ENCODE peak calls at places on chromosomes 13 and 19, in seven cellular contexts. M, I, O, Q, K, D and J are unnamed samples.

GRCh38 chr13:63696055-63696454 is 2280.4 kb upstream of the PCDH20 start:
- DNase-seq in M (no peak), I (no peak), O (no peak), Q (no peak), K (no peak), D (no peak), J (no peak)

GRCh38 chr13:80399340-80400163 is 58.6 kb upstream of the SPRY2 start:
- DNase-seq in M (no peak), I (no peak), O (no peak), Q (no peak), K (no peak), D (no peak), J (no peak)

GRCh38 chr13:90365130-90365529 is 982.4 kb upstream of the MIR17HG start:
- DNase-seq in M (no peak), I (no peak), O (no peak), Q (no peak), K (no peak), D (no peak), J (no peak)

GRCh38 chr13:72132065-72132464 is 265.1 kb upstream of the DACH1 start:
- DNase-seq in M (no peak), I (no peak), O (no peak), Q (no peak), K (no peak), D (no peak), J (no peak)

GRCh38 chr13:75480691-75481175 is 1.2 kb downstream of the TBC1D4 start:
- DNase-seq in M (no peak), I (peak; percentile 58), O (no peak), Q (peak; percentile 86), K (no peak), D (peak; percentile 62), J (peak; percentile 51)

GRCh38 chr13:82654851-82655517 is 1227.3 kb downstream of the SLITRK1 start:
- DNase-seq in M (no peak), I (no peak), O (no peak), Q (peak; percentile 86), K (no peak), D (no peak), J (no peak)

GRCh38 chr19:19067276-19068072 is 3.7 kb downstream of the SLC25A42 start:
- DNase-seq in M (no peak), I (no peak), O (no peak), Q (peak; percentile 63), K (no peak), D (no peak), J (no peak)

GRCh38 chr19:3586707-3587346 is 1.5 kb downstream of the GIPC3 start:
- DNase-seq in M (no peak), I (no peak), O (no peak), Q (no peak), K (no peak), D (no peak), J (no peak)

GRCh38 chr13:26956532-26957142 is 196.1 kb upstream of the GPR12 start:
- DNase-seq in M (no peak), I (no peak), O (no peak), Q (no peak), K (no peak), D (no peak), J (no peak)

GRCh38 chr13:111916201-111916600 is 150.7 kb upstream of the SOX1 start:
- DNase-seq in M (no peak), I (no peak), O (no peak), Q (no peak), K (no peak), D (no peak), J (no peak)

GRCh38 chr13:95184317-95184716 is 116.9 kb downstream of the ABCC4 start:
- DNase-seq in M (no peak), I (no peak), O (no peak), Q (no peak), K (no peak), D (no peak), J (no peak)

GRCh38 chr13:20968745-20969144 is 66.2 kb upstream of the XPO4 start:
- DNase-seq in M (no peak), I (no peak), O (no peak), Q (no peak), K (no peak), D (no peak), J (no peak)

GRCh38 chr19:374183-374885 is 29.7 kb upstream of the MIER2 start:
- DNase-seq in M (no peak), I (no peak), O (no peak), Q (no peak), K (no peak), D (no peak), J (no peak)

GRCh38 chr13:40812102-40812501 is 22.7 kb downstream of the SLC25A15 start:
- DNase-seq in M (no peak), I (no peak), O (no peak), Q (no peak), K (no peak), D (no peak), J (no peak)

GRCh38 chr13:43377955-43378354 is 354.6 kb downstream of the DNAJC15 start:
- DNase-seq in M (no peak), I (no peak), O (no peak), Q (no peak), K (no peak), D (no peak), J (no peak)

GRCh38 chr13:27481766-27482165 is 31.4 kb upstream of the MTIF3 start:
- DNase-seq in M (no peak), I (peak; percentile 89), O (no peak), Q (no peak), K (no peak), D (peak; percentile 13), J (peak; percentile 17)

GRCh38 chr13:34156841-34157365 is 339.0 kb downstream of the RFC3 start:
- DNase-seq in M (no peak), I (peak; percentile 64), O (no peak), Q (no peak), K (no peak), D (no peak), J (peak; percentile 85)

GRCh38 chr19:16702123-16702522 is 17.5 kb upstream of the NWD1 start:
- DNase-seq in M (no peak), I (no peak), O (no peak), Q (peak; percentile 57), K (no peak), D (no peak), J (no peak)

GRCh38 chr13:113291997-113292862 is 4.8 kb upstream of the LAMP1 start:
- DNase-seq in M (no peak), I (peak; percentile 70), O (peak; percentile 5), Q (peak; percentile 80), K (no peak), D (peak; percentile 21), J (peak; percentile 20)

GRCh38 chr13:109651854-109652253 is 134.5 kb downstream of the IRS2 start:
- DNase-seq in M (no peak), I (no peak), O (no peak), Q (no peak), K (no peak), D (no peak), J (no peak)

GRCh38 chr13:40120781-40121180 is 465.3 kb downstream of the COG6 start:
- DNase-seq in M (no peak), I (no peak), O (no peak), Q (no peak), K (no peak), D (no peak), J (no peak)

GRCh38 chr19:3433313-3433712 is 47.0 kb downstream of the SMIM24 start:
- DNase-seq in M (no peak), I (no peak), O (no peak), Q (peak; percentile 57), K (no peak), D (no peak), J (no peak)

GRCh38 chr13:94705081-94705751 is 7.1 kb downstream of the SOX21 start:
- DNase-seq in M (no peak), I (no peak), O (no peak), Q (no peak), K (no peak), D (no peak), J (no peak)

GRCh38 chr13:38321654-38322053 is 28.0 kb upstream of the UFM1 start:
- DNase-seq in M (no peak), I (no peak), O (no peak), Q (no peak), K (no peak), D (no peak), J (no peak)

GRCh38 chr13:21034602-21035190 is 26.7 kb downstream of the LATS2 start:
- DNase-seq in M (no peak), I (no peak), O (no peak), Q (no peak), K (no peak), D (no peak), J (no peak)

GRCh38 chr19:50202399-50202798 is 1.0 kb upstream of the MYH14 start:
- DNase-seq in M (no peak), I (no peak), O (no peak), Q (no peak), K (no peak), D (no peak), J (no peak)

GRCh38 chr13:79541426-79542049 is 60.6 kb downstream of the NDFIP2 start:
- DNase-seq in M (no peak), I (peak; percentile 25), O (no peak), Q (no peak), K (no peak), D (no peak), J (no peak)

GRCh38 chr13:73958657-73959397 is 175.4 kb downstream of the KLF12 start:
- DNase-seq in M (no peak), I (no peak), O (no peak), Q (no peak), K (no peak), D (no peak), J (no peak)

GRCh38 chr19:50413531-50413930 is 5.2 kb upstream of the SPIB start:
- DNase-seq in M (no peak), I (no peak), O (no peak), Q (no peak), K (no peak), D (no peak), J (no peak)

GRCh38 chr13:100533588-100534041 is 55.0 kb downstream of the GGACT start:
- DNase-seq in M (no peak), I (no peak), O (no peak), Q (no peak), K (no peak), D (no peak), J (no peak)

GRCh38 chr19:16722591-16722990 is 2.9 kb downstream of the NWD1 start:
- DNase-seq in M (no peak), I (no peak), O (no peak), Q (no peak), K (no peak), D (no peak), J (no peak)